ENCODE peak calls at places on chromosome 19, in ten cellular contexts. H is SK-N-SH; T is tibial nerve; G is A673; W is testis; R is brain microvascular endothelial cell; A is psoas muscle; F is GM23248; J is aorta; V is effector memory CD4-positive, alpha-beta T cell. I is an unnamed sample.

GRCh38 chr19:42290523-42291436 is 11.2 kb upstream of the PRR19 start:
- DNase-seq in H (peak), T (no peak), G (peak), W (no peak), R (no peak), A (peak), F (peak), J (peak), V (peak), I (no peak)

GRCh38 chr19:51448011-51448744 is 10.1 kb downstream of the SIGLEC8 start:
- DNase-seq in H (no peak), T (no peak), G (no peak), W (no peak), R (no peak), A (no peak), F (no peak), J (no peak), V (no peak), I (no peak)

GRCh38 chr19:40519352-40520322 is 52.8 kb downstream of the SPTBN4 start:
- DNase-seq in H (no peak), T (no peak), G (peak), W (no peak), R (peak), A (no peak), F (peak), J (no peak), V (no peak), I (no peak)

GRCh38 chr19:31109626-31110025 is 239.6 kb downstream of the TSHZ3 start:
- DNase-seq in H (peak), T (no peak), G (no peak), W (no peak), R (no peak), A (no peak), F (no peak), J (no peak), V (no peak), I (no peak)

GRCh38 chr19:9009935-9010651 is at the start of gene MUC16:
- DNase-seq in H (no peak), T (no peak), G (no peak), W (no peak), R (no peak), A (no peak), F (no peak), J (no peak), V (no peak), I (no peak)

GRCh38 chr19:41707502-41707812 is 969 bp upstream of the CEACAM5 start:
- DNase-seq in H (no peak), T (no peak), G (no peak), W (no peak), R (no peak), A (no peak), F (no peak), J (no peak), V (no peak), I (no peak)

GRCh38 chr19:13461536-13461935 is 44.7 kb downstream of the CACNA1A start:
- DNase-seq in H (no peak), T (no peak), G (no peak), W (no peak), R (no peak), A (no peak), F (no peak), J (no peak), V (no peak), I (no peak)

GRCh38 chr19:40165362-40165937 is 25.8 kb upstream of the MAP3K10 start:
- DNase-seq in H (peak), T (no peak), G (peak), W (peak), R (peak), A (peak), F (peak), J (peak), V (peak), I (no peak)

GRCh38 chr19:19110410-19111137 is 27.7 kb downstream of the TMEM161A start:
- DNase-seq in H (peak), T (no peak), G (peak), W (no peak), R (peak), A (no peak), F (no peak), J (no peak), V (no peak), I (no peak)

GRCh38 chr19:14512420-14512961 is 5.7 kb downstream of the DNAJB1 start:
- DNase-seq in H (no peak), T (no peak), G (no peak), W (no peak), R (no peak), A (no peak), F (no peak), J (no peak), V (no peak), I (no peak)

GRCh38 chr19:14555918-14556661 is 15.8 kb downstream of the NDUFB7 start:
- DNase-seq in H (no peak), T (no peak), G (no peak), W (no peak), R (peak), A (no peak), F (peak), J (no peak), V (no peak), I (no peak)

GRCh38 chr19:17156296-17156946 is 58.7 kb upstream of the USE1 start:
- DNase-seq in H (no peak), T (no peak), G (no peak), W (no peak), R (no peak), A (no peak), F (no peak), J (no peak), V (no peak), I (no peak)

GRCh38 chr19:36999313-36999712 is 78.9 kb upstream of the ZNF420 start:
- DNase-seq in H (no peak), T (no peak), G (no peak), W (no peak), R (no peak), A (no peak), F (no peak), J (no peak), V (no peak), I (no peak)

GRCh38 chr19:18286973-18287635 is 5.7 kb upstream of the JUND start:
- DNase-seq in H (no peak), T (no peak), G (no peak), W (no peak), R (no peak), A (no peak), F (no peak), J (no peak), V (no peak), I (no peak)

GRCh38 chr19:8079988-8080387 is 27.4 kb downstream of the CCL25 start:
- DNase-seq in H (no peak), T (no peak), G (no peak), W (no peak), R (no peak), A (no peak), F (no peak), J (peak), V (no peak), I (no peak)

GRCh38 chr19:6820237-6820636 is 47.7 kb downstream of the VAV1 start:
- DNase-seq in H (no peak), T (no peak), G (no peak), W (no peak), R (no peak), A (no peak), F (no peak), J (no peak), V (no peak), I (no peak)

GRCh38 chr19:54464044-54464623 is 556 bp upstream of the LENG9 start:
- DNase-seq in H (peak), T (peak), G (peak), W (peak), R (peak), A (peak), F (peak), J (peak), V (peak), I (peak)

GRCh38 chr19:29768166-29768565 is 43.6 kb upstream of the CCNE1 start:
- DNase-seq in H (no peak), T (no peak), G (no peak), W (no peak), R (no peak), A (no peak), F (no peak), J (no peak), V (no peak), I (no peak)

GRCh38 chr19:18191640-18192062 is 1.4 kb upstream of the MPV17L2 start:
- DNase-seq in H (no peak), T (no peak), G (no peak), W (no peak), R (no peak), A (no peak), F (no peak), J (no peak), V (no peak), I (peak)

GRCh38 chr19:19491321-19492025 is 23.9 kb downstream of the TSSK6 start:
- DNase-seq in H (no peak), T (no peak), G (no peak), W (peak), R (no peak), A (no peak), F (no peak), J (no peak), V (no peak), I (no peak)

GRCh38 chr19:45294291-45295029 is 28.2 kb downstream of the CKM start:
- DNase-seq in H (no peak), T (no peak), G (no peak), W (peak), R (no peak), A (peak), F (no peak), J (no peak), V (no peak), I (no peak)

GRCh38 chr19:18657590-18658365 is 20.9 kb downstream of the KLHL26 start:
- DNase-seq in H (peak), T (peak), G (peak), W (peak), R (peak), A (peak), F (peak), J (peak), V (no peak), I (no peak)

GRCh38 chr19:39409207-39409885 is 2.7 kb downstream of the ZFP36 start:
- DNase-seq in H (peak), T (peak), G (peak), W (peak), R (no peak), A (peak), F (peak), J (peak), V (peak), I (peak)

GRCh38 chr19:7772752-7773291 is 9.8 kb downstream of the CLEC4M start:
- DNase-seq in H (no peak), T (no peak), G (peak), W (no peak), R (no peak), A (no peak), F (peak), J (no peak), V (no peak), I (peak)

GRCh38 chr19:51407631-51408131 is 9.8 kb downstream of the SIGLEC10 start:
- DNase-seq in H (no peak), T (no peak), G (no peak), W (peak), R (peak), A (no peak), F (peak), J (no peak), V (no peak), I (no peak)

GRCh38 chr19:17479325-17479791 is 9.0 kb downstream of the SLC27A1 start:
- DNase-seq in H (no peak), T (no peak), G (peak), W (no peak), R (peak), A (no peak), F (peak), J (no peak), V (no peak), I (no peak)

GRCh38 chr19:6458695-6459355 is 767 bp downstream of the SLC25A23 start:
- DNase-seq in H (no peak), T (no peak), G (no peak), W (no peak), R (no peak), A (no peak), F (peak), J (no peak), V (no peak), I (no peak)

GRCh38 chr19:41587101-41587837 is 11.3 kb downstream of the CEACAM21 start:
- DNase-seq in H (no peak), T (no peak), G (no peak), W (no peak), R (no peak), A (no peak), F (no peak), J (no peak), V (no peak), I (no peak)

GRCh38 chr19:13132471-13133166 is 14.6 kb downstream of the NACC1 start:
- DNase-seq in H (no peak), T (no peak), G (no peak), W (no peak), R (peak), A (no peak), F (peak), J (no peak), V (peak), I (no peak)

GRCh38 chr19:21483589-21484170 is 21.7 kb upstream of the ZNF429 start:
- DNase-seq in H (peak), T (peak), G (peak), W (peak), R (no peak), A (peak), F (peak), J (no peak), V (peak), I (no peak)

GRCh38 chr19:18421371-18421959 is 2.3 kb downstream of the SSBP4 start:
- DNase-seq in H (no peak), T (no peak), G (no peak), W (no peak), R (no peak), A (no peak), F (no peak), J (peak), V (no peak), I (no peak)

GRCh38 chr19:17322854-17323253 is 11.8 kb downstream of the ANO8 start:
- DNase-seq in H (peak), T (no peak), G (no peak), W (no peak), R (no peak), A (no peak), F (no peak), J (no peak), V (no peak), I (no peak)

GRCh38 chr19:47264629-47265028 is 8.3 kb downstream of the CCDC9 start:
- DNase-seq in H (no peak), T (no peak), G (no peak), W (no peak), R (no peak), A (no peak), F (no peak), J (no peak), V (no peak), I (no peak)

GRCh38 chr19:48926909-48927308 is 6.6 kb upstream of the DHDH start:
- DNase-seq in H (no peak), T (no peak), G (peak), W (peak), R (peak), A (peak), F (peak), J (peak), V (no peak), I (peak)
- H3K27ac ChIP-seq in H (no peak), T (peak), G (no peak), W (no peak), R (peak), A (peak), F (peak), J (peak), V (no peak), I (peak)

DNA sequence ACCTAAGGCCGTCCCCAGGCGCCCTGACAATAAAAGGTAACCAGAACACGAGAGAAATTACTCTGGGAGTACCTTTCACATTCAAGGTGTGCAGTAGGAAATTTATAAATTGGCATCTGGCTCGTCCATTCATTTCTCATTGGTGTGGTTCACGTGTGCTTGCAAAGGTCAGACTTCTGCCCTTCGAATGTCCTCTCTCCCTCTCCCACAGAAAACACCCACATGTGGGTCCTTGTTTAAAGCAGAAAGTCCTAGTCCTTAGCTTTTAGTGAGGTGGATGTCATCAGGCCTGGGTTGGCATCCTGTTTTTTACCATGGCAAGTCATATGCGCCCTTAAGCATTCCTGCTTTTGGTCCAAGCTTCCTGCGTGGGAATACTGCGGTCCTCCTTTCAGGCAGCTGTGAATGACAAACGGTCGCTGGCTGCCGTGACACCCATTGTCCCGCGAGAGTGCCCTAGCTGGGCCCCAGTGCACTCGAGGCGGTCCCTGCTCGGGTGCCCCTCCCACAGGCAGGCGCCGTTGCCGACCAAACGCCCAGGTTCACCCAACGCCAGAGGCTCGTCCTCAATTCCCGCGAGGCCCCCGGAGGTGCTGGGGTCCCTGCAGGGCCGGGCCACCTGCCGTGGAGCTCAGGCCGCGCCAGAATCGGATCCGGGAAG is at the start of gene NUDT19:
- DNase-seq in H (peak), T (peak), G (peak), W (peak), R (peak), A (peak), F (peak), J (peak), V (peak), I (no peak)
- H3K27ac ChIP-seq in H (peak), T (peak), G (peak), W (peak), R (peak), A (peak), F (peak), J (peak), V (peak), I (peak)

GRCh38 chr19:3612330-3612729 is 5.7 kb upstream of the TBXA2R start:
- DNase-seq in H (no peak), T (no peak), G (no peak), W (no peak), R (no peak), A (no peak), F (no peak), J (peak), V (no peak), I (no peak)

GRCh38 chr19:3612901-3613741 is 6.4 kb upstream of the TBXA2R start:
- DNase-seq in H (peak), T (no peak), G (no peak), W (peak), R (no peak), A (no peak), F (peak), J (peak), V (no peak), I (no peak)

GRCh38 chr19:3611841-3612240 is 5.2 kb upstream of the TBXA2R start:
- DNase-seq in H (no peak), T (no peak), G (no peak), W (no peak), R (no peak), A (no peak), F (no peak), J (peak), V (no peak), I (no peak)

GRCh38 chr19:3609779-3610719 is 3.4 kb upstream of the TBXA2R start:
- DNase-seq in H (no peak), T (no peak), G (peak), W (no peak), R (no peak), A (no peak), F (peak), J (peak), V (no peak), I (no peak)

DNA sequence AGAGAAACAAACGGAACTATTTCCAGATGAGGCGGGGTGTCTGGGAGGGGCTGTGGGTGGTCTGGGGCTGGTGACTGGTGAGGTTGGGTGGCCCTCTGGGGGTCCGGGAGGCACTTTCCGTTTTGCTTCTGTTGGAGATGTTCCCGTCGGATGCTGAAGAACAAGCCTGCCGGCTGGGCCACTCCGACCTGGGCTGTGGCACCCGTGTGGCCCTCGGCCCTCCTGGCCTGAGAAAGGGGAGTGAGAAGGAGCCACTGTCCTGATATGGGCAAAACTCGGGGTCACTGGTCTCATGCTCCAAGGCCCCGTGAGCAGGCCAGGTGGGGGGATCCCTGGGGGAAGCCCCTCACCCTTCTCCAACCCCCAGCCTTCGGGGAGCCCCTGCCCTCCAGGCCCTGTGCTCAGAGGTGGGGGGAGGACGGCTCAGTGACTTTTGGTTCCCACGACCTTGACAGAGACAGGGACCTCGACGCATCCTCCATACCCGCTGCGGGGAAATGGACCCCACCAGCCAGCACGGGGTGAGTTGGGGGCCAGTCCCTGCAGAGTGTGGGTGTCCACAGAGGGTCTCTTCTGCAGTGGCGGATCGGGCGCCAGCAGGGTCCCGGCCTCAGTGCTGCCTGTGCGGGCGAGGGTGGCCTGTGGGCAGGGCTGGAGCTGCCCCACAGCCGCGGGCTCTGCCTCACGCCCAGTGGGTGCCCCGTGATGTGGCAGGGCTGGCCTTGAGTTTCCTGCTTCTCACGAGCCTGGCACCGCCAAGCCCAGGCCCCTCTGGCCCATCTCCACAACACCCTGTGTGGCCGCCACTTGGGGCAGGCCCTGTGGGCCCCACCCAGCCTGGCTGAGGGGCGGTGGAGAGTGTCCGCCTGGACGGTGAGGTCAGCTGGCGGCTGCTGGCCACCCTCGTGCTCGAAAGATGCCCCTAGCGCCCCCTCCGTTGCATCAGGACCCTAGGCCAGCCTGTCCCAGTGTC is 4.4 kb upstream of the TBXA2R start:
- DNase-seq in H (no peak), T (no peak), G (no peak), W (no peak), R (no peak), A (no peak), F (no peak), J (peak), V (no peak), I (no peak)
- H3K27ac ChIP-seq in H (no peak), T (no peak), G (peak), W (peak), R (no peak), A (no peak), F (no peak), J (peak), V (no peak), I (no peak)

GRCh38 chr19:10751109-10751972 is 33.5 kb downstream of the DNM2 start:
- DNase-seq in H (no peak), T (no peak), G (no peak), W (peak), R (no peak), A (no peak), F (no peak), J (no peak), V (no peak), I (no peak)

GRCh38 chr19:10749435-10750384 is 31.8 kb downstream of the DNM2 start:
- DNase-seq in H (no peak), T (no peak), G (no peak), W (no peak), R (no peak), A (no peak), F (no peak), J (no peak), V (no peak), I (no peak)

GRCh38 chr19:10752913-10753285 is 35.0 kb downstream of the DNM2 start:
- DNase-seq in H (no peak), T (no peak), G (no peak), W (no peak), R (no peak), A (no peak), F (no peak), J (no peak), V (no peak), I (no peak)

GRCh38 chr19:10753305-10753704 is 35.4 kb downstream of the DNM2 start:
- DNase-seq in H (no peak), T (no peak), G (no peak), W (no peak), R (no peak), A (no peak), F (no peak), J (no peak), V (no peak), I (no peak)

DNA sequence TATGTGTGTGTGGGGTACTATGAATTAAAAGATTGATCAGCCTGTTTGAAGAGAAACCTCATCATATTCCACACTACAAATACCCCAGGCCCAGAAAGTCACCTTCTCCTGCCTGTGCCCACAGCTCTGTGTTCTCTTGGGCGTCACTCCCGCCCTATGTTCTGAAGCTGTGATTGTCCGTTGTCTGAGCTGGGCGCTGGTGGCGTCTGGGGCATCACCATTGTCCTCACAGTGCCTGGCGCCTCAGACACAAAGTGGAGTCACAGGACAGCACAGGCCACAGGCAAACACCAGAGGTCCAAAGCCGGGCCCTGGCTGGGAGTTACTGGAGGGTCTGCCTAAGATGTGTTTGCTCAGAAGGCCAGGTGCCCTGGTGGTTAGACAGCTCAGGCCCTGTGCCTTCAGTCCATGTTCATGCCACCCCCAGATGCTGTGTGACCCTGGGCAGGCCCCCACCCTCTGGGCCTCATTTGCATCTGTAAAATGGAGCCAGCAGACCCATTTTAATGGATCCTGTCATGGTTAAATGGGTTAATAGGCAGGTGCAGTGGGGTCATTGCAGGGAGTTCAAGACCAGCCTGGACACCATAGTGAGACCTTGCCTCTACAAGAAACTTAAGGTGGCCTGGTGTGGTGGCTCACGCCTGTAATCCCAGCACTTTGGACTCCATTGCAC is 34.5 kb downstream of the DNM2 start:
- DNase-seq in H (no peak), T (no peak), G (no peak), W (peak), R (no peak), A (no peak), F (no peak), J (no peak), V (no peak), I (no peak)
- H3K27ac ChIP-seq in H (no peak), T (peak), G (no peak), W (peak), R (no peak), A (peak), F (no peak), J (no peak), V (peak), I (peak)

I was measured in epithelial cell of prostate.